ENCODE peak calls at places on chromosomes 3 and 15, in ten cellular contexts. D is AG10803, B is spleen, U is heart left ventricle, N is stomach, G is germinal center, Z is choroid plexus epithelial cell, T is cardiac fibroblast, C is epithelial cell of prostate, V is GM20000. M is an unnamed sample.
A peak's percentile ranks its signal among the peaks of the same experiment; 100 is the strongest.

GRCh38 chr3:189534546-189534945 is 96.6 kb upstream of the TP63 start:
- DNase-seq in D (no peak), B (no peak), U (no peak), N (no peak), G (no peak), Z (no peak), T (no peak), C (no peak), V (no peak), M (no peak)

GRCh38 chr3:117101697-117102096 is 392.1 kb downstream of the TUSC7 start:
- DNase-seq in D (peak; percentile 65), B (no peak), U (no peak), N (no peak), G (no peak), Z (no peak), T (no peak), C (no peak), V (no peak), M (no peak)

GRCh38 chr15:44550734-44551133 is 13.8 kb downstream of the EIF3J start:
- DNase-seq in D (no peak), B (no peak), U (no peak), N (no peak), G (no peak), Z (no peak), T (no peak), C (no peak), V (no peak), M (no peak)

GRCh38 chr3:113264249-113264648 is 52.9 kb downstream of the BOC start:
- DNase-seq in D (no peak), B (no peak), U (no peak), N (no peak), G (no peak), Z (no peak), T (no peak), C (no peak), V (no peak), M (no peak)

GRCh38 chr3:64687781-64688515 is at the start of gene ADAMTS9:
- DNase-seq in D (peak; percentile 66), B (peak; percentile 82), U (peak; percentile 91), N (peak; percentile 42), G (no peak), Z (peak; percentile 77), T (peak; percentile 73), C (no peak), V (no peak), M (peak; percentile 19)

GRCh38 chr15:53759333-53759975 is at the start of gene WDR72:
- DNase-seq in D (no peak), B (no peak), U (no peak), N (no peak), G (peak; percentile 5), Z (no peak), T (no peak), C (no peak), V (peak; percentile 10), M (peak; percentile 12)

GRCh38 chr3:107024481-107025153 is 352.6 kb upstream of the CCDC54 start:
- DNase-seq in D (peak; percentile 30), B (no peak), U (no peak), N (no peak), G (no peak), Z (peak; percentile 28), T (no peak), C (no peak), V (no peak), M (no peak)

GRCh38 chr3:71384393-71384792 is 199.1 kb downstream of the FOXP1 start:
- DNase-seq in D (no peak), B (no peak), U (no peak), N (no peak), G (no peak), Z (no peak), T (peak; percentile 7), C (no peak), V (no peak), M (no peak)

GRCh38 chr3:142958707-142959106 is 4.8 kb downstream of the PAQR9 start:
- DNase-seq in D (peak; percentile 35), B (no peak), U (peak; percentile 36), N (no peak), G (no peak), Z (peak; percentile 48), T (peak; percentile 72), C (peak; percentile 93), V (no peak), M (no peak)

GRCh38 chr3:85576091-85576690 is 617.4 kb downstream of the CADM2 start:
- DNase-seq in D (peak; percentile 47), B (no peak), U (peak; percentile 41), N (peak; percentile 70), G (peak; percentile 8), Z (peak; percentile 86), T (peak; percentile 77), C (peak; percentile 12), V (peak; percentile 40), M (peak; percentile 19)

GRCh38 chr3:42750834-42751233 is 22.2 kb downstream of the CCDC13 start:
- DNase-seq in D (no peak), B (peak; percentile 56), U (no peak), N (peak; percentile 17), G (no peak), Z (no peak), T (no peak), C (no peak), V (no peak), M (no peak)

GRCh38 chr3:16338999-16339398 is 74.0 kb downstream of the OXNAD1 start:
- DNase-seq in D (peak; percentile 99), B (no peak), U (no peak), N (no peak), G (no peak), Z (peak; percentile 97), T (peak; percentile 98), C (peak; percentile 43), V (peak; percentile 28), M (no peak)

GRCh38 chr3:12969487-12969886 is 103.7 kb downstream of the IQSEC1 start:
- DNase-seq in D (no peak), B (no peak), U (no peak), N (no peak), G (no peak), Z (no peak), T (no peak), C (no peak), V (no peak), M (no peak)

GRCh38 chr3:66454464-66454859 is 46.4 kb downstream of the LRIG1 start:
- DNase-seq in D (no peak), B (no peak), U (no peak), N (no peak), G (no peak), Z (no peak), T (no peak), C (no peak), V (no peak), M (no peak)

M was measured in NCI-H2227 treated with DMSO at 0.1 percent for 48 hours.